ENCODE peak calls at places on chromosomes 7 and 10, in six cellular contexts. A is GM13976, N is HT1080, K is posterior vena cava, Y is cardiac fibroblast, J is AG09309. S is an unnamed sample.

GRCh38 chr10:118545381-118545780 is 50.1 kb downstream of the PRLHR start:
- DNase-seq in A (no peak), Y (no peak), K (no peak), J (no peak), N (no peak), S (no peak)

GRCh38 chr10:18607503-18607902 is 43.9 kb downstream of the NSUN6 start:
- DNase-seq in Y (peak), K (no peak), J (peak), N (peak), A (no peak), S (peak)

GRCh38 chr10:118342638-118343020 is 505 bp upstream of the FAM204A start:
- DNase-seq in Y (no peak), J (no peak), A (no peak), K (no peak), N (peak), S (no peak)

GRCh38 chr7:91651986-91652385 is 228.5 kb downstream of the MTERF1 start:
- DNase-seq in N (no peak), A (no peak), Y (no peak), J (no peak), K (no peak), S (no peak)

GRCh38 chr7:135843214-135843613 is 94.6 kb upstream of the FAM180A start:
- DNase-seq in Y (no peak), N (no peak), K (no peak), J (no peak), A (no peak), S (no peak)

GRCh38 chr10:36597921-36598320 is 527.5 kb upstream of the ANKRD30A start:
- DNase-seq in A (no peak), Y (no peak), K (no peak), N (no peak), J (no peak), S (no peak)

GRCh38 chr10:95187617-95188016 is 6.4 kb upstream of the ACSM6 start:
- DNase-seq in A (no peak), Y (no peak), K (no peak), N (no peak), J (no peak), S (no peak)

GRCh38 chr10:59135275-59135674 is 41.2 kb upstream of the PHYHIPL start:
- DNase-seq in K (no peak), N (peak), Y (no peak), A (no peak), J (no peak), S (no peak)

GRCh38 chr7:47088329-47089067 is 493.4 kb downstream of the TNS3 start:
- DNase-seq in K (no peak), A (peak), N (peak), J (no peak), Y (peak), S (peak)

GRCh38 chr7:151796091-151796870 is 80.6 kb downstream of the PRKAG2 start:
- DNase-seq in N (peak), A (no peak), K (peak), J (no peak), Y (peak), S (no peak)

GRCh38 chr10:118793545-118793944 is 38.8 kb upstream of the CACUL1 start:
- DNase-seq in Y (no peak), N (no peak), J (no peak), A (no peak), K (peak), S (no peak)

GRCh38 chr10:17502788-17503187 is 48.4 kb upstream of the ST8SIA6 start:
- DNase-seq in Y (no peak), K (no peak), N (no peak), A (no peak), J (no peak), S (no peak)

GRCh38 chr7:936131-937054 is 18.1 kb downstream of the ADAP1 start:
- DNase-seq in A (peak), N (peak), Y (peak), K (peak), J (no peak), S (no peak)

GRCh38 chr7:141359740-141360413 is 191.3 kb upstream of the AGK start:
- DNase-seq in J (no peak), A (no peak), Y (peak), N (peak), K (no peak), S (no peak)

GRCh38 chr10:77501152-77501845 is 136.3 kb downstream of the KCNMA1 start:
- DNase-seq in K (peak), J (peak), N (peak), A (no peak), Y (peak), S (no peak)

GRCh38 chr7:50656141-50656895 is 91.1 kb upstream of the DDC start:
- DNase-seq in N (no peak), A (no peak), J (no peak), K (peak), Y (peak), S (no peak)

GRCh38 chr7:80841566-80842478 is 77.0 kb downstream of the SEMA3C start:
- DNase-seq in K (no peak), Y (peak), A (no peak), N (no peak), J (no peak), S (no peak)

GRCh38 chr10:128095753-128096469 is 30.3 kb downstream of the MKI67 start:
- DNase-seq in Y (no peak), J (no peak), K (no peak), N (no peak), A (no peak), S (no peak)

GRCh38 chr7:81600608-81601007 is 169.2 kb downstream of the HGF start:
- DNase-seq in J (peak), Y (peak), K (no peak), N (peak), A (no peak), S (peak)

GRCh38 chr10:62681211-62681940 is 123.1 kb upstream of the ADO start:
- DNase-seq in K (no peak), Y (peak), J (no peak), A (peak), N (peak), S (no peak)

GRCh38 chr10:514137-514671 is 175.3 kb downstream of the DIP2C start:
- DNase-seq in K (peak), J (no peak), Y (no peak), N (no peak), A (no peak), S (no peak)

S was measured in astrocyte of the cerebellum.